ENCODE peak calls at places on chromosomes 16 and 17, in six cellular contexts. H, R, X, V, T and I are unnamed samples.

GRCh38 chr17:49980703-49981197 is 11.8 kb downstream of the DLX4 start:
- DNase-seq in V (no peak), X (no peak), R (no peak), H (no peak), T (no peak), I (no peak)

GRCh38 chr17:77285594-77286390 is 145.0 kb downstream of the SEC14L1 start:
- DNase-seq in X (peak), T (peak), H (peak), R (peak), V (no peak), I (peak)

GRCh38 chr17:29179232-29180036 is 764 bp downstream of the MYO18A start:
- DNase-seq in H (peak), R (no peak), T (peak), V (no peak), X (no peak), I (no peak)

GRCh38 chr17:4498461-4499397 is at the start of gene SPNS2:
- DNase-seq in X (no peak), V (no peak), H (peak), T (peak), R (no peak), I (no peak)

GRCh38 chr16:49376206-49376605 is 2.6 kb downstream of the C16orf78 start:
- DNase-seq in T (no peak), H (no peak), V (no peak), X (no peak), R (no peak), I (no peak)

GRCh38 chr17:28357061-28357900 is at the start of gene POLDIP2:
- DNase-seq in V (peak), X (peak), R (peak), T (peak), H (peak), I (peak)

GRCh38 chr17:47941998-47942490 is 673 bp downstream of the PNPO start:
- DNase-seq in H (no peak), R (no peak), T (no peak), V (no peak), X (no peak), I (no peak)

GRCh38 chr16:85998178-85998867 is 99.4 kb downstream of the IRF8 start:
- DNase-seq in X (no peak), V (no peak), T (no peak), R (no peak), H (no peak), I (no peak)

GRCh38 chr16:2855536-2855935 is 2.4 kb downstream of the PRSS22 start:
- DNase-seq in V (no peak), T (no peak), R (no peak), X (no peak), H (no peak), I (no peak)

GRCh38 chr17:48184721-48185120 is 77.2 kb downstream of the SNX11 start:
- DNase-seq in X (no peak), V (no peak), R (no peak), H (no peak), T (no peak), I (no peak)

GRCh38 chr16:28492511-28492910 is 637 bp upstream of the CLN3 start:
- DNase-seq in H (no peak), V (no peak), X (no peak), T (no peak), R (no peak), I (no peak)

GRCh38 chr17:36597229-36597628 is 4.2 kb upstream of the MRM1 start:
- DNase-seq in T (no peak), X (no peak), H (no peak), V (no peak), R (no peak), I (no peak)

GRCh38 chr17:17044846-17045561 is 2.7 kb downstream of the MPRIP start:
- DNase-seq in R (peak), V (no peak), H (peak), X (no peak), T (no peak), I (no peak)

GRCh38 chr16:19008245-19008644 is 24.5 kb downstream of the TMC7 start:
- DNase-seq in T (no peak), H (peak), R (peak), X (no peak), V (no peak), I (no peak)

GRCh38 chr17:76716146-76716833 is 5.5 kb upstream of the MXRA7 start:
- DNase-seq in T (peak), X (peak), H (no peak), R (peak), V (peak), I (peak)

GRCh38 chr16:12057276-12057675 is 80.7 kb downstream of the SNX29 start:
- DNase-seq in H (no peak), X (no peak), V (no peak), T (no peak), R (no peak), I (no peak)

GRCh38 chr16:3014971-3015370 is 2.2 kb downstream of the CLDN9 start:
- DNase-seq in T (no peak), X (no peak), R (no peak), H (no peak), V (no peak), I (no peak)

GRCh38 chr17:66747561-66748275 is 87.2 kb upstream of the CACNG5 start:
- DNase-seq in X (peak), V (no peak), R (peak), H (peak), T (no peak), I (no peak)

GRCh38 chr17:29593546-29594440 is 861 bp downstream of the ANKRD13B start:
- DNase-seq in H (peak), R (no peak), V (no peak), X (no peak), T (no peak), I (no peak)

GRCh38 chr16:69741951-69742904 is 12.5 kb downstream of the NOB1 start:
- DNase-seq in V (peak), X (no peak), R (peak), H (peak), T (peak), I (no peak)

GRCh38 chr17:29273924-29274323 is 20.0 kb downstream of the NUFIP2 start:
- DNase-seq in X (no peak), R (no peak), H (no peak), V (no peak), T (no peak), I (no peak)

GRCh38 chr16:16143941-16144340 is 79.4 kb downstream of the ABCC6 start:
- DNase-seq in V (no peak), X (no peak), T (no peak), R (no peak), H (no peak), I (no peak)

GRCh38 chr16:16144416-16144815 is 78.9 kb downstream of the ABCC6 start:
- DNase-seq in R (no peak), T (no peak), V (no peak), X (no peak), H (peak), I (no peak)

GRCh38 chr16:16141141-16141540 is 82.2 kb downstream of the ABCC6 start:
- DNase-seq in V (no peak), X (no peak), R (no peak), H (no peak), T (no peak), I (no peak)

GRCh38 chr16:16141784-16142396 is 81.4 kb downstream of the ABCC6 start:
- DNase-seq in V (no peak), H (no peak), X (no peak), R (no peak), T (peak), I (no peak)

GRCh38 chr16:16143038-16143763 is 80.1 kb downstream of the ABCC6 start:
- DNase-seq in X (no peak), V (no peak), H (peak), T (peak), R (peak), I (no peak)
- TF ChIP-seq CTCF in X (peak), V (no peak), H (peak), T (peak), R (peak), I (peak)

GRCh38 chr17:9928601-9929341 is 23.7 kb upstream of the RCVRN start:
- DNase-seq in R (peak), X (peak), V (no peak), H (peak), T (peak), I (no peak)
- TF ChIP-seq CTCF in R (peak), X (peak), V (peak), H (peak), T (peak), I (no peak)

GRCh38 chr16:4290236-4290830 is 17.5 kb upstream of the TFAP4 start:
- DNase-seq in X (no peak), H (peak), V (no peak), T (no peak), R (peak), I (no peak)
- TF ChIP-seq CTCF in X (peak), H (no peak), V (no peak), T (no peak), R (peak), I (no peak)

GRCh38 chr16:13392341-13392740 is 490.9 kb downstream of the SHISA9 start:
- DNase-seq in H (no peak), R (no peak), X (no peak), V (no peak), T (no peak), I (no peak)

GRCh38 chr16:13390986-13391305 is 489.5 kb downstream of the SHISA9 start:
- DNase-seq in R (no peak), X (no peak), T (no peak), V (no peak), H (no peak), I (no peak)

GRCh38 chr16:13393816-13394215 is 492.4 kb downstream of the SHISA9 start:
- DNase-seq in T (no peak), R (no peak), X (no peak), V (no peak), H (no peak), I (no peak)

GRCh38 chr16:13390093-13390985 is 488.9 kb downstream of the SHISA9 start:
- DNase-seq in T (no peak), X (no peak), R (no peak), H (no peak), V (no peak), I (no peak)

GRCh38 chr16:13391337-13391736 is 489.9 kb downstream of the SHISA9 start:
- DNase-seq in R (no peak), H (no peak), X (no peak), T (no peak), V (no peak), I (no peak)
- TF ChIP-seq CTCF in R (no peak), H (no peak), X (no peak), T (no peak), V (no peak), I (no peak)

GRCh38 chr17:42980766-42981397 is 517 bp downstream of the RUNDC1 start:
- DNase-seq in T (peak), R (peak), H (peak), X (no peak), V (no peak), I (no peak)
- TF ChIP-seq CTCF in T (peak), R (no peak), H (no peak), X (no peak), V (no peak), I (no peak)

DNA sequence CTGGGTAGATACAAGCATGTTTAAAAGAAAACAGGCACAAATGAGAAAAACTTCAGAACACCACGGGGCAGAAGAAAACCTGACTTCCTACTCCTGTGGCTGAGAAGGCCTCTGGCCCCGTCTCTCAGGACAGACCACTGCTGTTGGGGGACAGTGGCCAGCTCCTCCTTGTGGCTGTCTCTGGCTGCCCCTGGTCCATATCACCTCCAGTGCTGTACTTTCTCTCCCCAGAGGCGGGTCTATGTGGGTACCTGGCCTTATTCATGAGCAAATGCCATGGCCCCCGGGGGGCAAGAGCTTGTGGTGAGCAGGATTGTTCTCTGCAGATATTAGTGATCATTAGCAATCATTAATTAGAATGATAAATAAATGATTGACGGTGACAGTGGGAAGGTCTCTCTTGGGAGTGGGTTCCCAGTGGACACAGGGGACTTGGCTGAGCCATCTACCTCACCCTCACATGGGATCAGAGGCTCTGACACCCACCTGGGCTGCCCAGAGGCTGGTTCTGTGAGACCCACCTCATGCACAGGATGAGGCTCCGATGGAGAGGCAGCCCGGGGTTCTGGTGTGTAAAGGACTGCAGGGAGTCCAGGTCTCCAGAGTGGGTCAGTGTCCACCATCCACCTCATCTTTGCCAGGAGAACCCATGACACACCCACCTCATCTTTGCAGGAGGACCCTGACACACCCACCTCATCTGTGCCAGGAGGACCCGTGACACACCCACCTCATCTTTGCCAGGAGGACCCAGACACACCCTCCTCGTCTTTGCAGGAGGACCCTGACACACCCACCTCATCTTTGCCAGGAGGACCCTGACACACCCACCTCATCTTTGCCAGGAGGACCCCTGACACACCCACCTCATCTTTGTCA is 30.6 kb upstream of the CBFA2T3 start:
- DNase-seq in X (no peak), T (no peak), V (no peak), H (no peak), R (no peak), I (peak)
- TF ChIP-seq CTCF in X (no peak), T (no peak), V (no peak), H (no peak), R (no peak), I (no peak)